ENCODE peak calls at places on chromosomes 1 and 21, in ten cellular contexts. I, R, L, E, X, Z, J, B, Y and K are unnamed samples.

GRCh38 chr1:224769987-224770693 is 154.0 kb downstream of the CNIH3 start:
- DNase-seq in B (no peak), E (no peak), R (no peak), X (no peak), I (no peak), L (no peak), Z (no peak), J (peak; percentile 72), Y (no peak), K (no peak)

GRCh38 chr1:87061742-87062156 is 147.3 kb downstream of the HS2ST1 start:
- DNase-seq in B (no peak), L (no peak), Y (no peak), R (no peak), E (no peak), Z (no peak), J (no peak), I (no peak), X (no peak), K (no peak)

GRCh38 chr1:181514298-181515290 is 31.3 kb downstream of the CACNA1E start:
- DNase-seq in Z (no peak), B (peak; percentile 98), E (no peak), X (no peak), I (peak; percentile 83), Y (no peak), R (no peak), L (no peak), J (peak; percentile 85), K (no peak)

GRCh38 chr1:63214553-63214952 is 107.8 kb upstream of the FOXD3 start:
- DNase-seq in E (no peak), L (no peak), Z (no peak), J (no peak), Y (no peak), B (no peak), R (no peak), I (no peak), X (no peak), K (no peak)

GRCh38 chr1:218735436-218735835 is 390.3 kb downstream of the TGFB2 start:
- DNase-seq in I (no peak), Z (no peak), Y (no peak), E (no peak), L (no peak), X (no peak), R (no peak), B (no peak), J (no peak), K (no peak)

GRCh38 chr1:188367669-188368068 is 1538.9 kb downstream of the PLA2G4A start:
- DNase-seq in X (no peak), I (no peak), E (no peak), B (no peak), Y (no peak), R (no peak), L (no peak), Z (no peak), J (no peak), K (no peak)

GRCh38 chr1:65289449-65289848 is 19.9 kb upstream of the DNAJC6 start:
- DNase-seq in J (no peak), E (no peak), B (no peak), L (no peak), Y (no peak), R (no peak), I (no peak), Z (no peak), X (no peak), K (no peak)

GRCh38 chr1:44079566-44079965 is 39.1 kb upstream of the KLF17 start:
- DNase-seq in E (no peak), I (no peak), R (no peak), Z (no peak), Y (no peak), X (no peak), L (no peak), B (no peak), J (no peak), K (no peak)

GRCh38 chr1:113399063-113399583 is 8.8 kb downstream of the MAGI3 start:
- DNase-seq in X (no peak), Y (no peak), B (peak; percentile 63), E (no peak), J (no peak), R (no peak), Z (no peak), L (no peak), I (no peak), K (no peak)

GRCh38 chr1:44524655-44525530 is 119.8 kb downstream of the RNF220 start:
- DNase-seq in Y (no peak), I (no peak), X (no peak), R (no peak), L (no peak), J (no peak), E (no peak), Z (no peak), B (no peak), K (no peak)

GRCh38 chr1:115237023-115237422 is 101.0 kb downstream of the NGF start:
- DNase-seq in B (no peak), X (no peak), E (no peak), Z (no peak), I (no peak), R (no peak), L (no peak), Y (no peak), J (no peak), K (no peak)

GRCh38 chr1:18999287-18999852 is 42.9 kb upstream of the IFFO2 start:
- DNase-seq in R (no peak), E (no peak), L (no peak), J (no peak), I (no peak), B (no peak), X (no peak), Y (no peak), Z (no peak), K (no peak)

GRCh38 chr1:64172458-64172983 is 30.9 kb upstream of the UBE2U start:
- DNase-seq in R (no peak), I (peak; percentile 95), L (no peak), X (no peak), J (no peak), E (no peak), B (peak; percentile 98), Y (peak; percentile 75), Z (no peak), K (no peak)

GRCh38 chr1:156897078-156897825 is 3.7 kb downstream of the PEAR1 start:
- DNase-seq in Z (no peak), Y (no peak), J (no peak), X (no peak), R (no peak), L (no peak), I (no peak), E (no peak), B (peak; percentile 43), K (no peak)

GRCh38 chr1:169816617-169817016 is 21.9 kb upstream of the METTL18 start:
- DNase-seq in X (no peak), Z (no peak), E (no peak), B (no peak), Y (no peak), L (no peak), I (no peak), J (no peak), R (no peak), K (no peak)

GRCh38 chr1:33137800-33138199 is 44.0 kb downstream of the TRIM62 start:
- DNase-seq in E (no peak), Z (no peak), X (no peak), R (peak; percentile 25), Y (peak; percentile 42), L (no peak), J (no peak), B (peak; percentile 64), I (no peak), K (no peak)

GRCh38 chr1:232166942-232167341 is 463.0 kb downstream of the SIPA1L2 start:
- DNase-seq in L (no peak), Y (no peak), Z (no peak), J (peak; percentile 24), I (no peak), B (peak; percentile 5), R (no peak), X (no peak), E (no peak), K (no peak)

GRCh38 chr1:115428262-115428661 is 90.2 kb upstream of the NGF start:
- DNase-seq in Y (no peak), Z (no peak), I (no peak), R (no peak), X (no peak), B (no peak), L (no peak), E (no peak), J (no peak), K (no peak)

GRCh38 chr21:26835027-26835713 is 10.0 kb downstream of the ADAMTS1 start:
- DNase-seq in R (no peak), E (no peak), Y (no peak), Z (no peak), J (no peak), I (no peak), L (no peak), B (no peak), X (no peak), K (no peak)

GRCh38 chr21:33441489-33442477 is 38.0 kb downstream of the TMEM50B start:
- DNase-seq in R (no peak), Y (peak; percentile 63), X (no peak), L (no peak), E (no peak), B (peak; percentile 93), J (no peak), Z (no peak), I (peak; percentile 57), K (no peak)

GRCh38 chr1:56505792-56506191 is 73.6 kb downstream of the PLPP3 start:
- DNase-seq in Z (no peak), B (no peak), J (no peak), X (no peak), I (no peak), R (no peak), Y (no peak), E (no peak), L (no peak), K (no peak)

GRCh38 chr1:91224878-91225277 is 179.8 kb downstream of the HFM1 start:
- DNase-seq in X (no peak), Z (no peak), Y (no peak), I (no peak), L (no peak), J (no peak), R (no peak), E (no peak), B (no peak), K (no peak)

GRCh38 chr1:116334015-116334547 is 39.0 kb upstream of the ATP1A1 start:
- DNase-seq in I (no peak), Z (no peak), X (peak; percentile 79), Y (no peak), L (no peak), B (peak; percentile 86), J (no peak), E (no peak), R (no peak), K (no peak)

GRCh38 chr1:243596441-243597183 is 253.4 kb downstream of the AKT3 start:
- DNase-seq in J (no peak), Z (peak; percentile 25), X (no peak), I (no peak), B (no peak), E (no peak), Y (no peak), R (no peak), L (no peak), K (no peak)

GRCh38 chr1:179775009-179775408 is 31.9 kb downstream of the FAM163A start:
- DNase-seq in I (no peak), Z (no peak), L (no peak), E (no peak), R (no peak), Y (no peak), X (no peak), B (peak; percentile 23), J (no peak), K (no peak)

GRCh38 chr1:240577095-240577494 is 34.9 kb downstream of the GREM2 start:
- DNase-seq in R (no peak), I (no peak), B (no peak), L (no peak), J (no peak), Z (no peak), E (no peak), Y (no peak), X (no peak), K (no peak)

GRCh38 chr1:35808376-35809155 is 750 bp downstream of the AGO4 start:
- DNase-seq in B (peak; percentile 24), L (no peak), Z (no peak), I (no peak), Y (no peak), X (peak; percentile 66), E (no peak), J (no peak), R (peak; percentile 9), K (peak; percentile 12)

GRCh38 chr1:204085876-204086275 is 13.0 kb downstream of the SOX13 start:
- DNase-seq in R (no peak), E (no peak), L (no peak), Y (no peak), B (no peak), I (no peak), Z (no peak), J (no peak), X (no peak), K (no peak)